ENCODE peak calls at places on chromosome 16, in nine cellular contexts. T is NCI-H226; W is hepatic stellate cell; U is substantia nigra; Z is GOT3; D is neural crest cell; P is ovary; E is activated CD4-positive, alpha-beta T cell treated with anti-CD3 and anti-CD28 coated beads, Interleukin-2, amount 50 U/mL, for 1 hour; A is GM19239. L is an unnamed sample.

GRCh38 chr16:27404163-27404823 is 2.3 kb downstream of the IL21R start:
- DNase-seq in Z (no peak), U (no peak), D (no peak), W (no peak), T (no peak), P (no peak), E (no peak), A (no peak), L (no peak)

GRCh38 chr16:50269769-50270509 is 3.6 kb downstream of the ADCY7 start:
- DNase-seq in E (no peak), U (no peak), T (no peak), D (no peak), P (no peak), Z (no peak), W (no peak), A (no peak), L (no peak)

GRCh38 chr16:85347213-85347591 is 234.9 kb upstream of the CIBAR2 start:
- DNase-seq in Z (no peak), W (no peak), D (no peak), T (no peak), E (no peak), A (no peak), U (no peak), P (no peak), L (no peak)

GRCh38 chr16:53545433-53545832 is 42.4 kb upstream of the AKTIP start:
- DNase-seq in W (no peak), Z (no peak), T (no peak), A (no peak), E (peak), D (no peak), U (no peak), P (no peak), L (no peak)

GRCh38 chr16:25155553-25156460 is 44.3 kb downstream of the LCMT1 start:
- DNase-seq in E (no peak), U (no peak), W (no peak), T (peak), P (no peak), D (no peak), Z (no peak), A (no peak), L (no peak)

GRCh38 chr16:58481931-58482330 is 18.0 kb upstream of the NDRG4 start:
- DNase-seq in W (no peak), T (no peak), U (no peak), A (no peak), Z (no peak), P (no peak), D (no peak), E (no peak), L (no peak)

GRCh38 chr16:535446-536405 is 8.2 kb downstream of the CAPN15 start:
- DNase-seq in A (no peak), T (peak), E (no peak), D (no peak), Z (peak), U (no peak), W (peak), P (no peak), L (no peak)

GRCh38 chr16:30028438-30029093 is 2.5 kb downstream of the TLCD3B start:
- DNase-seq in D (no peak), W (no peak), U (no peak), P (no peak), E (no peak), Z (no peak), A (no peak), T (no peak), L (no peak)

GRCh38 chr16:7236824-7237410 is 95.7 kb upstream of the RBFOX1 start:
- DNase-seq in P (no peak), W (no peak), E (no peak), U (no peak), T (peak), Z (no peak), D (no peak), A (no peak), L (no peak)

GRCh38 chr16:2149630-2150417 is 1.4 kb downstream of the RAB26 start:
- DNase-seq in A (no peak), W (no peak), Z (no peak), E (no peak), P (no peak), T (no peak), D (no peak), U (no peak), L (no peak)

GRCh38 chr16:79411357-79411756 is 189.2 kb downstream of the MAF start:
- DNase-seq in U (no peak), T (no peak), E (no peak), W (no peak), Z (no peak), A (no peak), P (no peak), D (no peak), L (no peak)

GRCh38 chr16:12144355-12144754 is 167.8 kb downstream of the SNX29 start:
- DNase-seq in D (no peak), T (no peak), A (no peak), Z (no peak), U (no peak), E (no peak), W (no peak), P (no peak), L (no peak)

GRCh38 chr16:23155445-23156049 is 6.3 kb upstream of the USP31 start:
- DNase-seq in E (no peak), A (no peak), D (no peak), W (no peak), Z (no peak), T (no peak), P (no peak), U (no peak), L (no peak)

GRCh38 chr16:49857423-49858181 is 1.7 kb upstream of the ZNF423 start:
- DNase-seq in E (peak), T (peak), D (peak), A (peak), U (no peak), Z (peak), W (peak), P (peak), L (no peak)

GRCh38 chr16:30546115-30546514 is 11.5 kb upstream of the ZNF747 start:
- DNase-seq in D (no peak), W (no peak), P (no peak), T (no peak), U (peak), Z (no peak), A (no peak), E (no peak), L (no peak)

GRCh38 chr16:86072328-86073102 is 173.6 kb downstream of the IRF8 start:
- DNase-seq in T (peak), A (peak), P (peak), Z (peak), E (peak), D (peak), U (peak), W (peak), L (no peak)